ENCODE peak calls at places on chromosomes 1 and 21, in eight cellular contexts. J is AG10803, Q is smooth muscle cell of the brain vasculature, O is vagina, C is mucosa of descending colon, U is lower leg skin, E is body of pancreas, D is GM18507. H is an unnamed sample.

GRCh38 chr21:27693376-27693775 is 726.5 kb upstream of the ADAMTS5 start:
- DNase-seq in U (no peak), E (no peak), O (no peak), Q (no peak), J (peak), D (no peak), C (no peak), H (peak)

GRCh38 chr1:201359031-201359872 is 18.2 kb downstream of the TNNT2 start:
- DNase-seq in D (no peak), C (no peak), U (no peak), J (no peak), Q (no peak), E (no peak), O (no peak), H (no peak)

GRCh38 chr1:199691540-199691939 is 336.0 kb upstream of the NR5A2 start:
- DNase-seq in J (peak), O (no peak), Q (no peak), U (no peak), C (no peak), D (no peak), E (no peak), H (peak)

GRCh38 chr1:179126338-179127060 is 44.6 kb downstream of the TOR3A start:
- DNase-seq in D (no peak), C (no peak), O (no peak), U (no peak), Q (no peak), E (peak), J (no peak), H (peak)

GRCh38 chr1:162695687-162696086 is 63.4 kb downstream of the DDR2 start:
- DNase-seq in J (no peak), D (no peak), C (no peak), O (no peak), U (no peak), Q (no peak), E (no peak), H (no peak)

GRCh38 chr1:15469836-15470495 is 5.9 kb upstream of the CELA2B start:
- DNase-seq in U (no peak), C (no peak), O (no peak), E (peak), D (no peak), Q (no peak), J (no peak), H (no peak)

GRCh38 chr1:18637962-18638817 is 7.5 kb downstream of the PAX7 start:
- DNase-seq in D (no peak), U (no peak), Q (no peak), C (no peak), O (no peak), J (no peak), E (no peak), H (no peak)

GRCh38 chr1:97056386-97056785 is 334.8 kb downstream of the PTBP2 start:
- DNase-seq in O (no peak), U (no peak), Q (no peak), E (no peak), C (no peak), J (no peak), D (no peak), H (no peak)

GRCh38 chr1:168261390-168261789 is 19.3 kb upstream of the TBX19 start:
- DNase-seq in D (no peak), J (peak), E (no peak), Q (no peak), U (no peak), C (no peak), O (no peak), H (peak)

GRCh38 chr1:46528297-46528955 is 23.0 kb downstream of the KNCN start:
- DNase-seq in Q (no peak), U (no peak), C (no peak), J (peak), O (no peak), D (no peak), E (no peak), H (peak)

GRCh38 chr1:14597343-14598006 is 1.0 kb upstream of the KAZN start:
- DNase-seq in D (no peak), O (no peak), E (no peak), C (no peak), J (peak), U (no peak), Q (no peak), H (peak)

GRCh38 chr1:247681288-247681897 is 1.9 kb upstream of the OR13G1 start:
- DNase-seq in C (peak), E (peak), U (peak), Q (no peak), J (peak), D (no peak), O (no peak), H (peak)

GRCh38 chr1:15386128-15386824 is 23.4 kb upstream of the EFHD2 start:
- DNase-seq in E (no peak), J (peak), O (no peak), D (no peak), U (no peak), Q (no peak), C (no peak), H (no peak)

GRCh38 chr1:202135221-202135721 is 9.3 kb downstream of the ARL8A start:
- DNase-seq in Q (peak), C (peak), J (peak), E (peak), D (peak), O (no peak), U (no peak), H (peak)

GRCh38 chr1:43067856-43068751 is 104.0 kb downstream of the EBNA1BP2 start:
- DNase-seq in J (no peak), O (no peak), D (no peak), E (peak), U (no peak), C (peak), Q (no peak), H (peak)

GRCh38 chr1:51736702-51737101 is 119.8 kb downstream of the OSBPL9 start:
- DNase-seq in Q (no peak), J (peak), C (no peak), U (no peak), D (no peak), E (peak), O (no peak), H (peak)

GRCh38 chr1:62882161-62882560 is 98.2 kb downstream of the ATG4C start:
- DNase-seq in C (no peak), J (no peak), E (no peak), D (no peak), Q (no peak), O (no peak), U (no peak), H (no peak)

GRCh38 chr21:38858429-38859205 is 52.9 kb downstream of the ETS2 start:
- DNase-seq in Q (no peak), D (no peak), C (no peak), O (no peak), U (no peak), J (no peak), E (no peak), H (no peak)

GRCh38 chr1:23525558-23526174 is 5.4 kb downstream of the E2F2 start:
- DNase-seq in C (peak), Q (no peak), J (no peak), U (no peak), E (no peak), O (no peak), D (no peak), H (no peak)

GRCh38 chr1:212070720-212071302 is 35.3 kb downstream of the DTL start:
- DNase-seq in U (no peak), D (no peak), C (no peak), Q (peak), E (no peak), O (no peak), J (peak), H (peak)

GRCh38 chr1:87869563-87869962 is 540.9 kb downstream of the LMO4 start:
- DNase-seq in O (no peak), C (no peak), D (no peak), U (no peak), J (peak), Q (no peak), E (no peak), H (peak)

GRCh38 chr1:116825735-116826438 is 71.7 kb downstream of the CD2 start:
- DNase-seq in O (peak), U (no peak), Q (no peak), J (no peak), E (peak), D (no peak), C (peak), H (no peak)

GRCh38 chr1:7317888-7318287 is 453.2 kb upstream of the VAMP3 start:
- DNase-seq in D (no peak), J (no peak), O (no peak), E (no peak), Q (no peak), U (no peak), C (no peak), H (no peak)

GRCh38 chr1:151680812-151681211 is 35.8 kb downstream of the CELF3 start:
- DNase-seq in C (no peak), D (no peak), Q (peak), E (no peak), J (peak), U (no peak), O (no peak), H (peak)

GRCh38 chr1:159430985-159431384 is 1.0 kb upstream of the OR10J4 start:
- DNase-seq in Q (no peak), U (no peak), C (no peak), E (no peak), D (no peak), J (no peak), O (no peak), H (no peak)

GRCh38 chr1:32636793-32637561 is 13.4 kb downstream of the ZBTB8OS start:
- DNase-seq in C (no peak), J (no peak), U (no peak), O (no peak), D (no peak), Q (no peak), E (no peak), H (no peak)

GRCh38 chr1:12404918-12405317 is 175.1 kb downstream of the VPS13D start:
- DNase-seq in J (no peak), E (peak), U (no peak), Q (no peak), C (peak), O (no peak), D (no peak), H (no peak)

GRCh38 chr1:145717833-145718232 is 1.5 kb upstream of the CD160 start:
- DNase-seq in Q (no peak), U (no peak), E (peak), J (no peak), C (no peak), O (no peak), D (no peak), H (no peak)

GRCh38 chr1:204945565-204945977 is 74.9 kb downstream of the NFASC start:
- DNase-seq in U (no peak), J (peak), O (no peak), E (no peak), Q (no peak), D (no peak), C (no peak), H (peak)

GRCh38 chr1:28888915-28889314 is 25.5 kb upstream of the EPB41 start:
- DNase-seq in C (no peak), Q (no peak), O (no peak), J (no peak), E (no peak), D (no peak), U (no peak), H (no peak)

GRCh38 chr1:27544818-27545612 is 55.0 kb upstream of the WASF2 start:
- DNase-seq in Q (no peak), O (no peak), C (no peak), J (peak), D (no peak), U (no peak), E (no peak), H (no peak)

GRCh38 chr1:211667065-211667617 is 8.3 kb downstream of the NEK2 start:
- DNase-seq in J (no peak), Q (no peak), O (no peak), D (no peak), C (no peak), U (no peak), E (no peak), H (no peak)

GRCh38 chr1:29117381-29117780 is 6.3 kb downstream of the TMEM200B start:
- DNase-seq in E (no peak), Q (no peak), J (no peak), D (no peak), U (no peak), C (no peak), O (no peak), H (no peak)

GRCh38 chr1:63983391-63984256 is 209.8 kb downstream of the ROR1 start:
- DNase-seq in E (no peak), U (no peak), J (no peak), D (no peak), Q (no peak), O (no peak), C (no peak), H (no peak)

GRCh38 chr1:40133122-40133665 is 28.0 kb upstream of the RLF start:
- DNase-seq in O (no peak), Q (no peak), J (peak), U (no peak), C (no peak), E (no peak), D (no peak), H (no peak)